ENCODE peak calls at places on chromosomes 2 and 18, in six cellular contexts. B is A549, L is sigmoid colon, H is thyroid gland, D is transverse colon, O is H1. A is an unnamed sample.

GRCh38 chr2:48530033-48530804 is at the start of gene STON1:
- DNase-seq in L (peak; percentile 88), O (peak; percentile 65), D (peak; percentile 39), B (peak; percentile 17), H (peak; percentile 40), A (peak; percentile 50)

GRCh38 chr2:239339726-239340654 is 60.8 kb downstream of the HDAC4 start:
- DNase-seq in O (no peak), H (no peak), B (no peak), D (no peak), L (peak; percentile 64), A (no peak)

GRCh38 chr2:97662895-97663625 is 784 bp downstream of the ACTR1B start:
- DNase-seq in O (peak; percentile 74), B (peak; percentile 64), L (peak; percentile 87), D (peak; percentile 81), H (peak; percentile 78), A (peak; percentile 85)

GRCh38 chr2:149314687-149315086 is 15.7 kb upstream of the LYPD6 start:
- DNase-seq in O (peak; percentile 56), H (no peak), L (no peak), D (no peak), B (no peak), A (no peak)

GRCh38 chr2:11398710-11399109 is 54.3 kb upstream of the ROCK2 start:
- DNase-seq in H (peak; percentile 85), D (peak; percentile 82), B (no peak), O (no peak), L (no peak), A (peak; percentile 81)

GRCh38 chr18:43751835-43752234 is 474.5 kb upstream of the SYT4 start:
- DNase-seq in H (no peak), L (no peak), D (no peak), O (no peak), B (no peak), A (no peak)

GRCh38 chr2:160694221-160694620 is 200.6 kb upstream of the RBMS1 start:
- DNase-seq in L (no peak), H (no peak), D (no peak), B (no peak), O (no peak), A (no peak)

GRCh38 chr2:234682492-234683228 is 185.8 kb upstream of the ARL4C start:
- DNase-seq in D (no peak), H (no peak), B (no peak), O (peak; percentile 43), L (no peak), A (no peak)

GRCh38 chr2:170467568-170468422 is 247.3 kb upstream of the SP5 start:
- DNase-seq in L (no peak), O (no peak), H (no peak), B (no peak), D (no peak), A (no peak)

GRCh38 chr2:36951574-36951973 is 14.8 kb downstream of the STRN start:
- DNase-seq in B (peak; percentile 49), O (no peak), D (no peak), H (no peak), L (no peak), A (no peak)

DNA sequence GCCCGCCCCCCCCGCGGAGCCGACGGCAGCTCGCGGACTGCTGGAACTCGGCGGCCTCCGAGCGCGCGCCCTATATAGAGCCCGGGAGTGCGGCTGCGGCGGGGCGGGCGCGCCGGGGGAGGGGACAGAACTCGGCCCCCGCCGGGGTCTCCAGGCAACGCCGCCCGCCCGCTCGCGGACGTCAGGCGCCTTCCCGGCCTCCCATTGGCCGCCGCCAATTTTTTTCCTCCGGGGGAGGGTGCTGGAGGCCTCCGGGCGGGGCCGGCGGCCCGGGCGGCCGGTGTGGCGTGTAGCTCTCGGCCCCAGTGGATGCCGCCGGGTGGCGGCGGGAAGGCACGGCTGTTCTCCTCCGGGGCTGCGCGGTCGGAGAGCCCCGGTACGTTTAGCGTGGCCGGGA is at the start of gene ZFP36L2:
- DNase-seq in H (peak; percentile 97), O (peak; percentile 90), B (peak; percentile 96), L (peak; percentile 98), D (peak; percentile 97), A (peak; percentile 98)
- TF ChIP-seq POLR2A in H (peak; percentile 83), O (no peak), B (peak; percentile 84), L (peak; percentile 97), D (peak; percentile 98), A (peak; percentile 99)

GRCh38 chr2:112623913-112624777 is 21.6 kb upstream of the SLC20A1 start:
- DNase-seq in O (no peak), B (peak; percentile 73), D (peak; percentile 70), L (peak; percentile 68), H (no peak), A (peak; percentile 60)
- H3K4me1 ChIP-seq in O (no peaks in the 10 kb centered on the region), B (peaks cover 80% of the 10 kb centered on the region), D (peaks cover 9% of the 10 kb centered on the region), L (peaks cover 8% of the 10 kb centered on the region), H (peaks cover 25% of the 10 kb centered on the region), A (peaks cover 11% of the 10 kb centered on the region)

GRCh38 chr18:52670903-52671302 is 330.9 kb downstream of the DCC start:
- DNase-seq in H (no peak), O (no peak), L (no peak), B (peak; percentile 45), D (no peak), A (no peak)
- TF ChIP-seq CTCF in H (peak; percentile 29), O (no peak), L (no peak), B (peak; percentile 37), D (no peak), A (no peak)

GRCh38 chr2:219684721-219685689 is 57.6 kb downstream of the SLC4A3 start:
- DNase-seq in D (peak; percentile 75), B (no peak), L (peak; percentile 83), O (peak; percentile 73), H (peak; percentile 88), A (peak; percentile 72)
- TF ChIP-seq POLR2A in D (peak; percentile 16), B (no peak), L (no peak), O (peak; percentile 68), H (no peak), A (peak; percentile 14)

DNA sequence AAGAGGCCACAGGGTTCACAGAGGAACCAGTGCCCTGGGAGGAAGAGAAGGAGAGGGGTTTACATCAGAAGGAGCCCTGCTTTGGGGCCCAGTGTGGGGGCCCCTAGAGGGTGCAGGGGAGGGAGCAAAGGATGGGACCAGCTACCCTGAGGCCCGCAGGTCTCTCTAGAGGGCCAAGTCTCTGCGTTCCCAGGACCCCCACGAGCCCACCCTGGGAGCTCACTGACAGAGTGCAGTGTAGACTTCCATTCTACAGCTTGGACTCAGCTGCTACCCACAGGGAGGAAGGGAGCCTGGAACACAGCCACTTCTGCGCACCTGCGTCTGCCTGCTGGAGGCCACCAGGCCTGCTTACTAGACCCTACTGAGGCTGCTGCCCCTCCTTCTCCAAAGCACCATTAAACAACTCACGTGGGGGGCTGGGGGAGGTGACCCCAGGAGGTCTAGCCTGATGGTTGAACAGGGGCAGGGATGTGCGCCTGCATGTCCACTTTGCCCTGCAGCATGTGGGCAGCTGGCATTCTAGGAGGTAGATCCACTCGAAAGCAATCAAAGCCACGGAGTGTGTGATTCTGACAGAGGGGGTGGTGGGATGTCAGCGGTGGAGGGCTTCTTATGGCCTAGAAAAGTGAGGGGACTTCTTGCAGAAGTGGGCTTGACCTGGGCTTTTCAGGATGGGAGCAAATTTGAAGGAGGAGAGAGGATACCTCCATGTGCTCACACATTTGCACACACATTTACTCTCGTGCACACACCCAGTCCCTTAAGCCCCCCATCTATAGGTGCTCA is 90.2 kb downstream of the ZFP36L2 start:
- DNase-seq in B (no peak), L (no peak), D (no peak), H (no peak), O (no peak), A (peak; percentile 44)
- H3K4me1 ChIP-seq in B (peaks cover 23% of the 10 kb centered on the region), L (peaks cover 4% of the 10 kb centered on the region), D (peaks cover 33% of the 10 kb centered on the region), H (peaks cover 37% of the 10 kb centered on the region), O (no peaks in the 10 kb centered on the region), A (peaks cover 22% of the 10 kb centered on the region)

GRCh38 chr2:118371500-118371899 is 283.2 kb downstream of the INSIG2 start:
- DNase-seq in O (peak; percentile 62), B (peak; percentile 44), D (no peak), H (peak; percentile 26), L (no peak), A (no peak)
- TF ChIP-seq CTCF in O (peak; percentile 82), B (peak; percentile 58), D (peak; percentile 23), H (peak; percentile 44), L (no peak), A (no peak)

GRCh38 chr2:205614965-205615364 is 67.3 kb upstream of the NRP2 start:
- DNase-seq in H (no peak), L (no peak), O (no peak), D (no peak), B (no peak), A (no peak)
- TF ChIP-seq POLR2A in H (no peak), L (no peak), O (no peak), D (no peak), B (no peak), A (no peak)

GRCh38 chr2:84849271-84849952 is 31.5 kb downstream of the TRABD2A start:
- DNase-seq in D (no peak), L (no peak), H (no peak), O (no peak), B (no peak), A (no peak)
- H3K4me1 ChIP-seq in D (peaks cover 6% of the 10 kb centered on the region), L (no peaks in the 10 kb centered on the region), H (no peaks in the 10 kb centered on the region), O (peaks cover 4% of the 10 kb centered on the region), B (no peaks in the 10 kb centered on the region), A (peaks cover 5% of the 10 kb centered on the region)

DNA sequence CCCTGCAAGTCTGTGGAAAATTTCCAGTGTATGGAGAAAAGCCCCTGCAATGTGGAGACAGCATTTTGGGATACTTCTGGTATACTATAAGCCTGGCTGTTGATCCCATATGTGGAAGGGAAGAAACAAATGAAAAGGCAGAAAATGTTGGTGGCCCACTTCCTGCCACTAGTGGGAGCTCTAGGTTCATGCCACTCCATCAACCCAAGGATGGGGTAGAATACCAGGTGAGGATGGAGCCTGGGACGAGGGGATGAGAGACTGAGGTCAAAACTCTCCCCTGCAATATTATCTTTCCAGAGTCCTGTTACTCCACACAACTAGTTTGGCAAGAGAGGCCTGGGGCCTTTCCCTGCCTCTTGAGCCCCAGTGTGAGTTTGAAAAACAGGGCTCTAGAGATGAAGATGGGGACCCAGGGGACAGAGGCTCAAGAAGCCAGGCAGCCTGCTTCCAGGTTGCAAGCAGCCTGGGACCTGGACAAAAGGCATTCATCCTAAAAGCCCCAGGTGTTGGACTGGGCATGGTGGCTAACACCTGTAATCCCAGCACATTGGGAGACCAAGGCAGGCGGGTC is 31.9 kb downstream of the BMP10 start:
- DNase-seq in D (no peak), L (no peak), H (no peak), B (peak; percentile 31), O (peak; percentile 65), A (no peak)
- TF ChIP-seq CTCF in D (peak; percentile 51), L (no peak), H (peak; percentile 45), B (peak; percentile 31), O (peak; percentile 67), A (no peak)

DNA sequence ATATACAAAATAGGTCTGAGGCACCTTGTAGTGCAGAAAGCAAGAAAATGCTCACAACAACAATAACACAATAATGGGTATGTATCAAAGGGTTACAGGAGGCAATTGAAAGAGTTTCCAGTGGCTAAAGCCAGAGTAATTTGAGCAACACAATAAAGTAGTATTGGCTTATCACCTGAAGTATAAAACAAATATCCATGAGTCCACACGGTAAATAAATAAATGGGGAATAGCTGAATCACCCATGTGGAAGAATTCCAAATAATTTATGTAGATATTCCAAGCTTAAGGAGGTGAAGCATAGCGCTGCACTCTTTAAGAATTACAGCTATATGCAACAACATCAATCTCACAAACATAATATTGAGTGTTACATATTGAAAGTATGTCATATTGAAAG is 110.8 kb downstream of the AFF3 start:
- DNase-seq in O (no peak), H (no peak), L (no peak), D (no peak), B (no peak), A (no peak)
- TF ChIP-seq POLR2A in O (no peak), H (no peak), L (no peak), D (no peak), B (no peak), A (no peak)